ENCODE peak calls at places on chromosomes 2 and 18, in six cellular contexts. R is upper lobe of right lung; X is CD8-positive, alpha-beta T cell; N is foreskin fibroblast; L is AG04450; D is HL-60. B is an unnamed sample.

GRCh38 chr2:8376603-8377423 is 305.0 kb upstream of the ID2 start:
- DNase-seq in R (no peak), N (no peak), L (no peak), D (no peak), X (no peak), B (no peak)

GRCh38 chr2:45889620-45890019 is 238.1 kb downstream of the PRKCE start:
- DNase-seq in R (no peak), X (no peak), L (no peak), N (no peak), D (no peak), B (no peak)

GRCh38 chr2:148132400-148132799 is 111.5 kb downstream of the MBD5 start:
- DNase-seq in L (no peak), D (no peak), X (no peak), R (no peak), N (peak), B (no peak)

GRCh38 chr2:67054725-67055124 is 342.4 kb upstream of the ETAA1 start:
- DNase-seq in N (no peak), D (no peak), R (no peak), X (no peak), L (no peak), B (no peak)

GRCh38 chr2:145875011-145875410 is 1355.1 kb upstream of the ZEB2 start:
- DNase-seq in D (no peak), L (no peak), R (no peak), N (no peak), X (no peak), B (no peak)

GRCh38 chr2:204024503-204024902 is 87.9 kb downstream of the ICOS start:
- DNase-seq in N (peak), X (no peak), R (no peak), L (no peak), D (no peak), B (peak)

GRCh38 chr2:54262015-54262765 is 6.2 kb upstream of the TSPYL6 start:
- DNase-seq in L (no peak), X (no peak), N (no peak), D (no peak), R (no peak), B (no peak)

GRCh38 chr2:120604767-120605166 is 130.9 kb upstream of the GLI2 start:
- DNase-seq in D (no peak), X (no peak), N (no peak), L (no peak), R (peak), B (no peak)

GRCh38 chr2:74742486-74742885 is 88.4 kb downstream of the SEMA4F start:
- DNase-seq in R (no peak), X (no peak), L (no peak), D (no peak), N (no peak), B (no peak)

GRCh38 chr2:159904127-159904564 is 106.1 kb upstream of the CD302 start:
- DNase-seq in L (no peak), R (peak), D (no peak), X (peak), N (no peak), B (no peak)

GRCh38 chr2:161246301-161246700 is 61.9 kb upstream of the PSMD14 start:
- DNase-seq in R (no peak), D (no peak), L (no peak), N (no peak), X (no peak), B (no peak)

GRCh38 chr2:17976871-17977746 is 98.6 kb downstream of the KCNS3 start:
- DNase-seq in D (no peak), L (peak), R (no peak), N (peak), X (no peak), B (peak)

GRCh38 chr2:17543131-17543660 is 2.7 kb downstream of the VSNL1 start:
- DNase-seq in L (no peak), N (no peak), D (no peak), R (no peak), X (no peak), B (no peak)

GRCh38 chr2:204483497-204484164 is 61.6 kb upstream of the PARD3B start:
- DNase-seq in N (no peak), R (no peak), X (no peak), D (no peak), L (no peak), B (no peak)

GRCh38 chr2:227141301-227141700 is 22.7 kb downstream of the COL4A4 start:
- DNase-seq in L (no peak), X (no peak), N (no peak), R (no peak), D (no peak), B (no peak)

GRCh38 chr18:48828713-48829442 is 121.9 kb downstream of the SMAD7 start:
- DNase-seq in D (no peak), N (no peak), R (peak), L (no peak), X (no peak), B (no peak)

GRCh38 chr2:20050104-20050711 is 1.2 kb downstream of the LAPTM4A start:
- DNase-seq in L (peak), N (no peak), D (peak), X (no peak), R (no peak), B (no peak)

GRCh38 chr2:213098612-213099011 is 52.8 kb downstream of the IKZF2 start:
- DNase-seq in L (no peak), D (no peak), X (no peak), R (no peak), N (no peak), B (no peak)

GRCh38 chr2:240983996-240984498 is 14.4 kb upstream of the SNED1 start:
- DNase-seq in N (no peak), R (no peak), X (no peak), L (no peak), D (no peak), B (no peak)

GRCh38 chr18:28175930-28176673 is 828 bp downstream of the CDH2 start:
- DNase-seq in L (no peak), D (no peak), N (no peak), X (no peak), R (no peak), B (no peak)

GRCh38 chr18:9952633-9953416 is 39.0 kb downstream of the VAPA start:
- DNase-seq in N (peak), D (no peak), R (no peak), L (no peak), X (no peak), B (no peak)

GRCh38 chr2:23656597-23656973 is 270.3 kb downstream of the ATAD2B start:
- DNase-seq in X (no peak), R (no peak), D (no peak), N (no peak), L (no peak), B (no peak)

GRCh38 chr18:45526120-45526841 is 89.0 kb upstream of the SLC14A2 start:
- DNase-seq in N (no peak), L (no peak), R (no peak), D (no peak), X (no peak), B (peak)

GRCh38 chr18:58496231-58496630 is 132.7 kb downstream of the ALPK2 start:
- DNase-seq in X (no peak), L (no peak), R (peak), N (no peak), D (no peak), B (no peak)

GRCh38 chr18:58497845-58498244 is 131.0 kb downstream of the ALPK2 start:
- DNase-seq in X (no peak), D (no peak), N (no peak), R (no peak), L (no peak), B (no peak)

GRCh38 chr18:58495202-58495601 is 133.7 kb downstream of the ALPK2 start:
- DNase-seq in D (no peak), X (no peak), L (no peak), N (no peak), R (peak), B (no peak)

GRCh38 chr18:58495634-58496033 is 133.3 kb downstream of the ALPK2 start:
- DNase-seq in X (no peak), R (peak), N (no peak), L (no peak), D (no peak), B (no peak)

DNA sequence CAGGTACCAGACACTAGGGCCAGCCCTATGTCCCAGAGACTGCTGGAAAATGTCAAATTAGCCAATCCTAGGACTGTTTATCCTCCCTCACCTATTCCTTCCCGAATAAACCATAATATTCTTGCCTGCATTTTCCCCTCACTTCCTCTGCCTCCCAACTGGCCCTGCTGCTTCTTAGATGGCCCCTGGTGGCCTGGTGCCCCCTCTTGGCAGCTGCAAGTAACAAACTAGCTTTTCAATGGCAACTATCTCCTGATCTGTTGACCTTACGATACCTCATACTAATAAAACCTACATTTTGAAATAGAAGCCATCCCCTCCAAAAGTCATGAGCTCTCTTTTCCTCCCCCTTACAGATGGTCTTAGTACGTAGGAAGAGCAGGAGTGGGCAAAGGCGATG is 132.0 kb downstream of the ALPK2 start:
- DNase-seq in R (peak), L (no peak), N (no peak), D (no peak), X (no peak), B (no peak)
- TF ChIP-seq CTCF in R (peak), L (peak), N (peak), D (no peak), X (no peak), B (peak)

DNA sequence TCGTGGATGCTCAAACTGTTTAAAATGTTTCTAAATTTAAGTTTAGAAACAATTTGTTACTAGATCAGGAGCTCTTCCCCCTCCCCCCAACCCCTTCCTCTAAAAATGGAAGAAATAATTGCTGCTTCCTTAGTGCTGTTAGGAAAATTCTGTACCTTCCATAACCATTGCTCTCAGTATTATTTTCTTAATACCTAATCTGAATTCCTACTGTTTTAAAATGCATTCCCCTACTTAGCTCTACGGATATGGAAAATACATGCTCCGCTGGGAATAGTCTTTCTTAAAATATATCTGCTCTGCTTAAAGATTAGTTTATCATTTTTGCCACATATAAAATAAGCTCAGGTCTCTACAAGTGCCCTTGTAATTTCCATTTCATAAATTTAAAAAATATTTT is 215.2 kb downstream of the TGIF1 start:
- DNase-seq in L (no peak), N (no peak), D (no peak), X (no peak), R (no peak), B (no peak)
- H3K4me3 ChIP-seq in L (no peak), N (no peak), D (no peak), X (no peak), R (no peak), B (no peak)

DNA sequence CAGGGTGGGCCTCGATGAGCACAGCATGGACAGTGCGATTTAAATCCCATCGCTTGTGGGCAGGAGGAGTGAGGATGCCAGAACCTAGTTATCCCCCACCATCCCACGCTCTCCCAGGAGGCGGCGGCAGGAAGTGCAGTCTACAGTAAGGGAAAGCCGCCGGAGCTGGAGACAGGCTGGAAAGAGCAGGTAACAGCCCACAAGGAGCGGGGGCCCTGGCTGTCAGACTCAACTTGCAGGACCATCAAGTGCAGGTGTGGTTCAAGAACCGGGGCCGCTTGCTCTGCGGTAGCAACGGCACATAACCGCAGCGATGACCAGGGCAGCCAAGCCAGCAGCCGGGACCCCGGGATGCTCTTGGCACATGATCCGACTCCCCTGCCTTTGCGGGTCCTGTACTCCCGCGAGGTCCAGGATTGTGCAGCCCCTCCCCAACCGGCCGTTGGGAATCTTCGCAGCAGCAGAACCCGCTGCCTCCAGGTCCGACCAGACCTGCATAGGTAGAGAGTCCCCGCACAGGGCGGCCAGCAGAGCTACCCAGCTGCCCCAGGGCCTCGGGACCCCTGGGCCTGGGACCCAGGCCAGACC is 82.1 kb downstream of the BIN1 start:
- DNase-seq in N (no peak), D (no peak), R (peak), L (no peak), X (no peak), B (no peak)
- TF ChIP-seq CTCF in N (peak), D (no peak), R (peak), L (peak), X (no peak), B (peak)

DNA sequence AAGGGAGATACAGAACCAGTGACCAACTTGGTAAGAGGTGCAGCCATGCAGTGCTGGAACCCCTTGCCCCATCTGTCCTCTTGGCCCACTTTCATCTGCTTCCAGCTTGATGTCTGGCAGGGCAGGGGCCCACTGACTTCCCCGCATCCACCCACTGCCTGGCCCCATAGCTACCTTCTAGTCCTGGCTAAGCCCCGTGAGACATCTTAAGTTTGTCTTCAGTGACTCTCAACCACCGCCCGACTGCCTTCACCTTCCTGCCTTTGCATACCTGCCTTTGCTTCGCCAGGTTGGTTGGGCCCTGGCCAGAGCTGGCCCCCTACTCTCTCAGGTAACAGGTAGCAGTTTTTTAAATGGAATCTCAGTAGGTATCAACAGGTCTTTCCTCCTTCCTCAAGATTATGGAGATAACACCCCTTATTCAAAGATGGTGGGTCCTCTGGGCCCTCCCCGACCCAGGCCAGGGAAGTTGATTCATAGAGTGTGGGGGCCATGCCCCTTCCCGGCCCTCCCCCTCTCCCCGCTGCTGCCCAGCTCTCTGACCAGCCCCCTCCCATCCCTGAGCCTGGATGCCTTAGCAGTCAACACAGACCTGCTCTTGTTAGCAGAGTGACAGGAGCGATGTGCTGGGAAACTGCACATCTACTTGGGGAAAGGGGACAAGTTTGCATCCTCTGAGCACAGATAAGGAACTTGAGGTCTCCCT is 2.8 kb downstream of the ARID5A start:
- DNase-seq in N (no peak), D (no peak), L (no peak), R (peak), X (no peak), B (no peak)
- H3K4me3 ChIP-seq in N (peak), D (no peak), L (no peak), R (peak), X (peak), B (peak)